ENCODE peak calls at places on chromosomes 6 and 20, in four cellular contexts. D is A549, R is H1, B is HCT116. H is an unnamed sample.
A peak's percentile ranks its signal among the peaks of the same experiment; 100 is the strongest.

GRCh38 chr6:167079853-167080297 is 43.0 kb upstream of the CCR6 start:
- DNase-seq in B (no peak), R (no peak), D (no peak), H (no peak)

GRCh38 chr6:25659633-25660368 is 7.8 kb downstream of the SCGN start:
- DNase-seq in R (no peak), B (no peak), D (no peak), H (no peak)

GRCh38 chr20:62027698-62028321 is 37.9 kb downstream of the TAF4 start:
- DNase-seq in B (no peak), R (no peak), D (no peak), H (no peak)

GRCh38 chr6:44269921-44270525 is at the start of gene TMEM151B:
- DNase-seq in B (no peak), R (no peak), D (no peak), H (no peak)

GRCh38 chr6:146855889-146856288 is 257.1 kb downstream of the ADGB start:
- DNase-seq in D (no peak), B (no peak), R (no peak), H (no peak)

GRCh38 chr6:4055420-4056041 is 23.4 kb downstream of the FAM217A start:
- DNase-seq in R (no peak), D (peak; percentile 47), B (peak; percentile 21), H (peak; percentile 89)

GRCh38 chr6:139732451-139732850 is 358.0 kb upstream of the CITED2 start:
- DNase-seq in R (no peak), B (peak; percentile 18), D (no peak), H (peak; percentile 78)

GRCh38 chr20:63067721-63068560 is 61.2 kb upstream of the BHLHE23 start:
- DNase-seq in D (no peak), B (no peak), R (no peak), H (no peak)

GRCh38 chr20:41956316-41957050 is 338.3 kb upstream of the CHD6 start:
- DNase-seq in D (no peak), B (no peak), R (peak; percentile 3), H (no peak)

GRCh38 chr6:144190593-144190992 is 40.3 kb downstream of the STX11 start:
- DNase-seq in D (no peak), B (no peak), R (no peak), H (peak; percentile 79)

GRCh38 chr6:150293423-150294280 is 75.2 kb upstream of the IYD start:
- DNase-seq in D (no peak), R (no peak), B (peak; percentile 46), H (peak; percentile 74)

GRCh38 chr20:9458075-9458818 is 56.1 kb upstream of the LAMP5 start:
- DNase-seq in B (peak; percentile 10), D (peak; percentile 4), R (no peak), H (peak; percentile 20)

GRCh38 chr6:169529931-169530761 is 171.7 kb downstream of the WDR27 start:
- DNase-seq in B (no peak), D (peak; percentile 5), R (no peak), H (peak; percentile 80)

GRCh38 chr20:63006611-63007471 is at the start of gene BHLHE23:
- DNase-seq in B (no peak), D (no peak), R (no peak), H (no peak)

GRCh38 chr20:50868509-50869495 is 62.4 kb downstream of the ADNP start:
- DNase-seq in R (no peak), B (no peak), D (no peak), H (peak; percentile 79)

GRCh38 chr6:31737315-31738047 is 1.2 kb upstream of the CLIC1 start:
- DNase-seq in R (no peak), D (no peak), B (no peak), H (no peak)

GRCh38 chr6:30344868-30345671 is at the start of gene RPP21:
- DNase-seq in R (no peak), B (peak; percentile 52), D (peak; percentile 83), H (peak; percentile 70)

GRCh38 chr20:46307999-46308257 is 370 bp downstream of the CDH22 start:
- DNase-seq in D (no peak), B (no peak), R (no peak), H (no peak)

GRCh38 chr6:100433726-100434435 is 30.8 kb downstream of the SIM1 start:
- DNase-seq in R (no peak), B (no peak), D (no peak), H (no peak)

GRCh38 chr6:43123691-43124314 is 47.3 kb upstream of the SRF start:
- DNase-seq in D (no peak), R (no peak), B (no peak), H (no peak)

GRCh38 chr6:124742971-124743370 is 219.3 kb upstream of the RNF217 start:
- DNase-seq in D (no peak), R (no peak), B (no peak), H (no peak)

GRCh38 chr6:170128811-170129681 is 161.8 kb downstream of the DLL1 start:
- DNase-seq in B (no peak), R (no peak), D (no peak), H (no peak)

DNA sequence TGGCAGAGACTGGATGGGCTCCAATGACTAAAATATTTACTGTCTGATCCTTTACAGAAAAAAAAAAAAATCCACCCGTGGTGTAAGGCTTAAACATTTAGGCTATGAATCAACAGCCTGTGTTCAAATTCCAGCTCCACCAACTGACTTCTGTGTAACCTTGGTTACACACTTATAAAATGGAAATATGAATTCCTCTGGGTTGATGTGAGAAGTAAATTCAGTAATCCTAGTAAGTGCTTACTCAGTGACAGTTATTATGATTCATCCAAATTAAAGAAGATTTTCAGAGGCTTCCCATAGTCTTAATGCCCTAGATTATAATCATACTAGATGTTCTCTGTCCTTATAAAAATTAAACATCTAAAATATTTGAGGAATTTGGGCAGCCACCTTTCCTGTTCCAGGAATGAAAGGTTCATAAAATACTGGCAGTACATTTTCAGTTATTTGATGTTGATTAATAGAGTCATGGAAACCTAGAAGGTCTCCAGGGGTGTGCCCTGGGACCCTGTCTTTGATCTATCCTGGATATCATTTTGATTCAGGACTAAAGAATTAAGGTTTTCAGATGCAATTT is 180.2 kb upstream of the ZNF217 start:
- DNase-seq in B (peak; percentile 60), R (no peak), D (peak; percentile 91), H (peak; percentile 97)
- TF ChIP-seq CEBPB in B (no peak), R (no peak), D (peak; percentile 70), H (peak; percentile 56)

GRCh38 chr6:122696853-122697252 is 82.7 kb upstream of the FABP7 start:
- DNase-seq in D (no peak), B (peak; percentile 91), R (no peak), H (peak; percentile 71)
- TF ChIP-seq CEBPB in D (no peak), B (peak; percentile 73), R (no peak), H (no peak)

GRCh38 chr6:109237082-109237985 is 142.0 kb downstream of the CEP57L1 start:
- DNase-seq in D (no peak), B (no peak), R (no peak), H (no peak)
- TF ChIP-seq CEBPB in D (no peak), B (no peak), R (no peak), H (peak; percentile 41)

GRCh38 chr20:59751075-59751711 is 146.9 kb downstream of the PHACTR3 start:
- DNase-seq in R (peak; percentile 23), B (peak; percentile 27), D (peak; percentile 72), H (peak; percentile 24)
- TF ChIP-seq CEBPB in R (no peak), B (no peak), D (no peak), H (no peak)

GRCh38 chr20:39773380-39774000 is 811.3 kb downstream of the DHX35 start:
- DNase-seq in R (no peak), D (no peak), B (no peak), H (no peak)
- TF ChIP-seq CEBPB in R (no peak), D (no peak), B (no peak), H (no peak)

GRCh38 chr6:55895972-55896371 is 20.6 kb upstream of the BMP5 start:
- DNase-seq in D (no peak), R (no peak), B (no peak), H (no peak)
- TF ChIP-seq CEBPB in D (no peak), R (no peak), B (no peak), H (no peak)

GRCh38 chr20:1345756-1346093 is 16.8 kb upstream of the SDCBP2 start:
- DNase-seq in D (no peak), B (no peak), R (no peak), H (no peak)

GRCh38 chr20:1345030-1345755 is 16.3 kb upstream of the SDCBP2 start:
- DNase-seq in B (no peak), D (no peak), R (no peak), H (no peak)

GRCh38 chr20:1338096-1338495 is 9.2 kb upstream of the SDCBP2 start:
- DNase-seq in R (no peak), B (no peak), D (no peak), H (no peak)

GRCh38 chr20:1338801-1339200 is 9.9 kb upstream of the SDCBP2 start:
- DNase-seq in D (no peak), B (no peak), R (no peak), H (no peak)

DNA sequence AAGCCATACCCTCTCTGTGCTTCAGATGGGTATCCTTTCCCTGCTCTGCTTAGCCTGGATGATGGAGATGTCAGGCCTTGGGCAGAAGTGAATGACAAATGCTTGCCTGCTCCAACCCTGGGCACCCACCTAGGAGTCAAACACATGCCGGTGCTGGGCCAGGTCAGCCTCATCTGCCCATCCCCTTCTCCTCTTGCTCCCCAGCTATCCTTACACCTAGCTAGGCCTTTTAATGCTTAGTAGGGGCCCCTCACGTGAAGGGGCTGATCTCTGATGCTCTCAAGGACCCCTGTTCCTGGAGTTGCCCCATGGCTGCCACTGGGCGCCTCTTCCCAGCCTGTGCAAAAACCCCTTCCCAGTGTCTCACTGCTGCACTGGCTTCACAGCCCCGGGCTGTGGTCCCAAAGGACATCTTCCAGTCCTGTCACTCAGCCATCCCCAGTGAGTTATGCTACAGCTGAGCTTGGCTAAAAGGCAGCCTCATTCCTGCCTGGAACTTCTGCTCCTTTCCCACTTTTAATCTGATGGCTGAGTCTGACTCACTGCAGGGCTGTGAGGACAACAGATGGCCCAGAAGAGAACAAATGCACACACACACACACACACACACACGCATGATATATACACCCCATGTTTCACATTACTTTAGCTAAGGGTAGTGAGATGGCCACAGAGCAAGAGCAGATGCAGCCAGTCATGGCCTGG is 12.8 kb upstream of the SDCBP2 start:
- DNase-seq in D (no peak), R (no peak), B (no peak), H (peak; percentile 80)
- TF ChIP-seq CEBPB in D (no peak), R (no peak), B (no peak), H (no peak)

DNA sequence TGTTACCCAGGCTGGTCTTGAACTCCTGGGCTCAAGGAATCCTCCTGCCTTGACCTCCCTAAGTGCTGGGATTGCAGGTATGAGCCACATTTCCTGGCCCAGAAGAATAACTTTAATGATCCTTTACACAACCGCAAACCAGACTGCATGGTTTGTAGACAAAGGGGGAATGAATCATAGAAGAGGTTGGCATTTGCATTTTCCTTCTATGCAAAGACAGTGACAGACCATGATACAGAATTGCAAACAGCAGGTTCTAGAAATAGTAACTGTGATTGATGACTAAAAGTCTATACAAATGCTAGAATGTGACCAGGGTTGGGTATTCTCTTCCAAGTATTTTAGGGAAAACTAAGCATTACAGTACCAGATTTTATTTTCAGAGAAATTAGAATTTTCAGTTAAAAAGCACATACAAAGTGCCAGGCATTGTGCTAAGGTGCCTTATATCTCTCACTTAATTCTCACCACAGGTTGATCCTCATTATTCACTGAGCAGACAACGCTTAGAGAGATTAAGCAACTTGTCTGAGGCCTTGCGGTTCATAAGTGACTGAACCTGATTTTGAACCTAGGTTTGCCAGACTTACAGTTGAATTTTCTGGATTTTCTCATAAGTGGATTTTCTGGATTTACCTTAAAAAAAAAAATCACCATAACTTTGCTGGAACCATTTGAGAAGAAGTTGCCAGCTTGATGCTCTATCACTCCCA is 146.6 kb downstream of the ZFAND3 start:
- DNase-seq in B (no peak), R (no peak), D (no peak), H (peak; percentile 48)
- TF ChIP-seq CEBPB in B (no peak), R (no peak), D (no peak), H (no peak)

H was measured in IMR-90.